ENCODE peak calls at places on chromosomes 1 and 21, in six cellular contexts. Q is brain microvascular endothelial cell, V is nephron progenitor cell, J is mammary epithelial cell, I is A549, K is neural crest cell. S is an unnamed sample.

GRCh38 chr1:18481921-18482701 is 1.4 kb downstream of the KLHDC7A start:
- DNase-seq in K (no peak), I (no peak), J (no peak), V (no peak), Q (no peak), S (no peak)

GRCh38 chr21:42607525-42608102 is 45.8 kb upstream of the PDE9A start:
- DNase-seq in V (no peak), J (no peak), I (no peak), K (no peak), Q (no peak), S (no peak)

GRCh38 chr1:22142315-22143064 is 407 bp downstream of the WNT4 start:
- DNase-seq in J (peak), K (no peak), I (no peak), V (peak), Q (no peak), S (no peak)

GRCh38 chr1:219774386-219774785 is 154.0 kb downstream of the SLC30A10 start:
- DNase-seq in J (no peak), I (no peak), K (no peak), V (no peak), Q (no peak), S (no peak)

GRCh38 chr1:227562037-227562436 is 1.3 kb upstream of the ZNF678 start:
- DNase-seq in Q (no peak), J (no peak), I (no peak), K (no peak), V (no peak), S (no peak)

GRCh38 chr21:37655601-37656300 is 260.5 kb downstream of the KCNJ6 start:
- DNase-seq in K (no peak), I (no peak), V (no peak), Q (no peak), J (no peak), S (peak)

GRCh38 chr1:228793032-228793431 is 57.8 kb downstream of the RHOU start:
- DNase-seq in K (no peak), J (no peak), Q (no peak), I (no peak), V (no peak), S (no peak)

GRCh38 chr1:30248373-30248772 is 475.0 kb downstream of the MATN1 start:
- DNase-seq in I (no peak), J (no peak), V (no peak), Q (no peak), K (no peak), S (no peak)

GRCh38 chr1:202291961-202292712 is 49.6 kb downstream of the UBE2T start:
- DNase-seq in V (no peak), I (peak), Q (peak), J (peak), K (no peak), S (no peak)

GRCh38 chr1:183471748-183472487 is 381 bp upstream of the SMG7 start:
- DNase-seq in I (peak), J (peak), Q (peak), K (peak), V (peak), S (peak)
- TF ChIP-seq CTCF in I (no peak), J (no peak), Q (no peak), K (no peak), V (no peak), S (peak)

GRCh38 chr1:25872708-25873107 is 2.8 kb downstream of the PAQR7 start:
- DNase-seq in K (no peak), J (no peak), I (no peak), Q (no peak), V (no peak), S (no peak)
- TF ChIP-seq CTCF in K (no peak), J (no peak), I (no peak), Q (no peak), V (no peak), S (no peak)

GRCh38 chr1:154329152-154329521 is 3.8 kb downstream of the ATP8B2 start:
- DNase-seq in J (no peak), V (peak), K (no peak), Q (peak), I (no peak), S (no peak)
- TF ChIP-seq CTCF in J (no peak), V (peak), K (peak), Q (peak), I (no peak), S (peak)

GRCh38 chr1:51569284-51570062 is 47.4 kb upstream of the OSBPL9 start:
- DNase-seq in I (peak), V (no peak), Q (peak), J (peak), K (no peak), S (no peak)
- TF ChIP-seq CTCF in I (peak), V (no peak), Q (no peak), J (no peak), K (no peak), S (peak)

S was measured in osteocyte.